ENCODE peak calls at places on chromosome 18, in ten cellular contexts. X is LHCN-M2; H is hepatic stellate cell; U is frontal cortex; J is testis; N is activated naive CD8-positive, alpha-beta T cell treated with anti-CD3 and anti-CD28 coated beads, Interleukin-2, amount 50 U/mL, for 24 hours; V is RPMI7951; F is A549; C is WTC11; P is non-pigmented ciliary epithelial cell. K is an unnamed sample.

GRCh38 chr18:54790109-54790508 is 38.2 kb upstream of the RAB27B start:
- DNase-seq in J (no peak), V (no peak), F (no peak), P (no peak), U (no peak), N (no peak), H (no peak), X (no peak), C (no peak), K (no peak)

GRCh38 chr18:47932170-47932569 is 1.7 kb upstream of the SMAD2 start:
- DNase-seq in X (no peak), C (no peak), V (no peak), U (no peak), J (no peak), F (no peak), N (no peak), P (no peak), H (no peak), K (no peak)

GRCh38 chr18:43312891-43313290 is 35.6 kb upstream of the SYT4 start:
- DNase-seq in V (no peak), F (no peak), N (no peak), H (no peak), C (no peak), U (no peak), P (peak), X (peak), J (no peak), K (no peak)

GRCh38 chr18:80170395-80171094 is 61.5 kb downstream of the ADNP2 start:
- DNase-seq in U (no peak), H (no peak), J (no peak), V (no peak), P (no peak), F (no peak), N (no peak), C (no peak), X (no peak), K (no peak)

GRCh38 chr18:35064291-35064690 is 23.1 kb downstream of the MAPRE2 start:
- DNase-seq in C (no peak), U (no peak), V (no peak), X (no peak), P (no peak), F (no peak), J (no peak), H (no peak), N (no peak), K (no peak)

GRCh38 chr18:68714356-68714706 is 577 bp downstream of the TMX3 start:
- DNase-seq in N (peak), H (no peak), F (peak), U (peak), P (no peak), X (no peak), C (no peak), V (peak), J (peak), K (no peak)

GRCh38 chr18:42047721-42048120 is 92.7 kb downstream of the PIK3C3 start:
- DNase-seq in X (peak), P (no peak), V (peak), H (no peak), F (no peak), C (no peak), U (no peak), J (no peak), N (no peak), K (no peak)

GRCh38 chr18:29892960-29893558 is 1149.5 kb downstream of the DSC3 start:
- DNase-seq in C (no peak), P (no peak), X (peak), U (no peak), V (peak), H (no peak), N (no peak), J (no peak), F (no peak), K (no peak)

GRCh38 chr18:47756364-47757016 is 174.0 kb downstream of the SMAD2 start:
- DNase-seq in C (peak), J (peak), N (peak), P (peak), X (peak), F (peak), U (peak), H (peak), V (peak), K (peak)